ENCODE peak calls at places on chromosomes 16 and 17, in ten cellular contexts. One of them, this sample, is unnamed.

GRCh38 chr16:11160676-11161115 is 95.3 kb downstream of the SOCS1 start:
- DNase-seq in esophagus squamous epithelium: no peak
- DNase-seq in thoracic aorta: no peak
- DNase-seq in heart right ventricle: no peak
- DNase-seq in GM12865: no peak
- DNase-seq in transverse colon: no peak
- DNase-seq in OCI-LY7: no peak
- DNase-seq in left ventricle myocardium inferior: no peak
- DNase-seq in lower lobe of right lung: no peak
- DNase-seq in brain microvascular endothelial cell: no peak
- DNase-seq in this sample: no peak

GRCh38 chr17:75010683-75011406 is 1.6 kb upstream of the MRPL58 start:
- DNase-seq in esophagus squamous epithelium: no peak
- DNase-seq in transverse colon: peak
- DNase-seq in OCI-LY7: no peak
- DNase-seq in GM12865: no peak
- DNase-seq in heart right ventricle: peak
- DNase-seq in left ventricle myocardium inferior: peak
- DNase-seq in brain microvascular endothelial cell: no peak
- DNase-seq in lower lobe of right lung: no peak
- DNase-seq in thoracic aorta: no peak
- DNase-seq in this sample: peak

GRCh38 chr17:39563476-39563875 is 44.2 kb downstream of the NEUROD2 start:
- DNase-seq in OCI-LY7: no peak
- DNase-seq in left ventricle myocardium inferior: no peak
- DNase-seq in lower lobe of right lung: no peak
- DNase-seq in heart right ventricle: no peak
- DNase-seq in thoracic aorta: no peak
- DNase-seq in GM12865: no peak
- DNase-seq in esophagus squamous epithelium: no peak
- DNase-seq in transverse colon: no peak
- DNase-seq in brain microvascular endothelial cell: no peak
- DNase-seq in this sample: no peak

GRCh38 chr16:10576390-10577304 is 3.8 kb downstream of the EMP2 start:
- DNase-seq in left ventricle myocardium inferior: no peak
- DNase-seq in GM12865: no peak
- DNase-seq in heart right ventricle: no peak
- DNase-seq in lower lobe of right lung: no peak
- DNase-seq in esophagus squamous epithelium: no peak
- DNase-seq in transverse colon: no peak
- DNase-seq in thoracic aorta: no peak
- DNase-seq in OCI-LY7: no peak
- DNase-seq in brain microvascular endothelial cell: peak
- DNase-seq in this sample: no peak

GRCh38 chr16:11129378-11129781 is 126.6 kb downstream of the SOCS1 start:
- DNase-seq in esophagus squamous epithelium: no peak
- DNase-seq in lower lobe of right lung: no peak
- DNase-seq in thoracic aorta: no peak
- DNase-seq in left ventricle myocardium inferior: no peak
- DNase-seq in OCI-LY7: no peak
- DNase-seq in heart right ventricle: no peak
- DNase-seq in transverse colon: no peak
- DNase-seq in GM12865: no peak
- DNase-seq in brain microvascular endothelial cell: no peak
- DNase-seq in this sample: no peak

GRCh38 chr16:48125888-48126287 is 29.9 kb downstream of the ABCC12 start:
- DNase-seq in transverse colon: no peak
- DNase-seq in lower lobe of right lung: no peak
- DNase-seq in brain microvascular endothelial cell: no peak
- DNase-seq in thoracic aorta: no peak
- DNase-seq in GM12865: no peak
- DNase-seq in heart right ventricle: peak
- DNase-seq in left ventricle myocardium inferior: no peak
- DNase-seq in OCI-LY7: no peak
- DNase-seq in esophagus squamous epithelium: no peak
- DNase-seq in this sample: no peak

GRCh38 chr17:4947411-4948165 is 742 bp downstream of the PFN1 start:
- DNase-seq in esophagus squamous epithelium: no peak
- DNase-seq in heart right ventricle: peak
- DNase-seq in brain microvascular endothelial cell: peak
- DNase-seq in thoracic aorta: no peak
- DNase-seq in transverse colon: peak
- DNase-seq in left ventricle myocardium inferior: peak
- DNase-seq in GM12865: peak
- DNase-seq in OCI-LY7: peak
- DNase-seq in lower lobe of right lung: peak
- DNase-seq in this sample: peak

GRCh38 chr17:43134774-43135453 is 9.8 kb upstream of the BRCA1 start:
- DNase-seq in GM12865: no peak
- DNase-seq in esophagus squamous epithelium: no peak
- DNase-seq in brain microvascular endothelial cell: no peak
- DNase-seq in transverse colon: no peak
- DNase-seq in lower lobe of right lung: no peak
- DNase-seq in thoracic aorta: no peak
- DNase-seq in heart right ventricle: no peak
- DNase-seq in left ventricle myocardium inferior: no peak
- DNase-seq in OCI-LY7: no peak
- DNase-seq in this sample: no peak

GRCh38 chr17:44651228-44651627 is 5.0 kb upstream of the MEIOC start:
- DNase-seq in brain microvascular endothelial cell: no peak
- DNase-seq in OCI-LY7: no peak
- DNase-seq in heart right ventricle: no peak
- DNase-seq in esophagus squamous epithelium: no peak
- DNase-seq in lower lobe of right lung: no peak
- DNase-seq in left ventricle myocardium inferior: no peak
- DNase-seq in transverse colon: no peak
- DNase-seq in GM12865: no peak
- DNase-seq in thoracic aorta: no peak
- DNase-seq in this sample: no peak

GRCh38 chr17:31677036-31677435 is 182.0 kb downstream of the COPRS start:
- DNase-seq in esophagus squamous epithelium: no peak
- DNase-seq in GM12865: no peak
- DNase-seq in thoracic aorta: no peak
- DNase-seq in brain microvascular endothelial cell: no peak
- DNase-seq in OCI-LY7: no peak
- DNase-seq in transverse colon: no peak
- DNase-seq in left ventricle myocardium inferior: no peak
- DNase-seq in lower lobe of right lung: no peak
- DNase-seq in heart right ventricle: no peak
- DNase-seq in this sample: no peak

GRCh38 chr17:76737082-76737675 is at the start of gene SRSF2:
- DNase-seq in heart right ventricle: peak
- DNase-seq in GM12865: peak
- DNase-seq in lower lobe of right lung: peak
- DNase-seq in esophagus squamous epithelium: peak
- DNase-seq in OCI-LY7: peak
- DNase-seq in brain microvascular endothelial cell: peak
- DNase-seq in thoracic aorta: peak
- DNase-seq in transverse colon: peak
- DNase-seq in left ventricle myocardium inferior: peak
- DNase-seq in this sample: peak

GRCh38 chr17:76737676-76738467 is at the start of gene MFSD11:
- DNase-seq in esophagus squamous epithelium: no peak
- DNase-seq in thoracic aorta: peak
- DNase-seq in transverse colon: peak
- DNase-seq in GM12865: peak
- DNase-seq in OCI-LY7: peak
- DNase-seq in lower lobe of right lung: peak
- DNase-seq in heart right ventricle: peak
- DNase-seq in left ventricle myocardium inferior: peak
- DNase-seq in brain microvascular endothelial cell: peak
- DNase-seq in this sample: peak

GRCh38 chr17:76735006-76735405 is 2.1 kb downstream of the SRSF2 start:
- DNase-seq in left ventricle myocardium inferior: no peak
- DNase-seq in GM12865: peak
- DNase-seq in brain microvascular endothelial cell: no peak
- DNase-seq in esophagus squamous epithelium: no peak
- DNase-seq in thoracic aorta: no peak
- DNase-seq in OCI-LY7: peak
- DNase-seq in lower lobe of right lung: no peak
- DNase-seq in heart right ventricle: no peak
- DNase-seq in transverse colon: no peak
- DNase-seq in this sample: no peak

GRCh38 chr17:76735586-76736348 is 1.4 kb downstream of the SRSF2 start:
- DNase-seq in transverse colon: no peak
- DNase-seq in left ventricle myocardium inferior: no peak
- DNase-seq in esophagus squamous epithelium: no peak
- DNase-seq in heart right ventricle: no peak
- DNase-seq in lower lobe of right lung: no peak
- DNase-seq in GM12865: no peak
- DNase-seq in OCI-LY7: peak
- DNase-seq in thoracic aorta: no peak
- DNase-seq in brain microvascular endothelial cell: no peak
- DNase-seq in this sample: no peak

GRCh38 chr17:76736349-76737081 is 616 bp downstream of the SRSF2 start:
- DNase-seq in esophagus squamous epithelium: no peak
- DNase-seq in transverse colon: peak
- DNase-seq in OCI-LY7: peak
- DNase-seq in left ventricle myocardium inferior: peak
- DNase-seq in brain microvascular endothelial cell: peak
- DNase-seq in thoracic aorta: no peak
- DNase-seq in heart right ventricle: peak
- DNase-seq in lower lobe of right lung: peak
- DNase-seq in GM12865: peak
- DNase-seq in this sample: peak
- TF ChIP-seq CTCF in esophagus squamous epithelium: no peak
- TF ChIP-seq CTCF in transverse colon: peak
- TF ChIP-seq CTCF in OCI-LY7: no peak
- TF ChIP-seq CTCF in left ventricle myocardium inferior: peak
- TF ChIP-seq CTCF in brain microvascular endothelial cell: peak
- TF ChIP-seq CTCF in thoracic aorta: peak
- TF ChIP-seq CTCF in heart right ventricle: peak
- TF ChIP-seq CTCF in lower lobe of right lung: peak
- TF ChIP-seq CTCF in GM12865: no peak
- TF ChIP-seq CTCF in this sample: no peak

GRCh38 chr16:719815-720506 is 985 bp upstream of the ANTKMT start:
- DNase-seq in GM12865: no peak
- DNase-seq in OCI-LY7: peak
- DNase-seq in heart right ventricle: no peak
- DNase-seq in esophagus squamous epithelium: no peak
- DNase-seq in left ventricle myocardium inferior: no peak
- DNase-seq in brain microvascular endothelial cell: no peak
- DNase-seq in transverse colon: peak
- DNase-seq in thoracic aorta: no peak
- DNase-seq in lower lobe of right lung: no peak
- DNase-seq in this sample: no peak

GRCh38 chr16:721765-722481 is 977 bp downstream of the ANTKMT start:
- DNase-seq in thoracic aorta: no peak
- DNase-seq in OCI-LY7: no peak
- DNase-seq in esophagus squamous epithelium: no peak
- DNase-seq in brain microvascular endothelial cell: no peak
- DNase-seq in GM12865: no peak
- DNase-seq in transverse colon: no peak
- DNase-seq in lower lobe of right lung: no peak
- DNase-seq in heart right ventricle: no peak
- DNase-seq in left ventricle myocardium inferior: no peak
- DNase-seq in this sample: no peak

GRCh38 chr16:720507-720989 is 398 bp upstream of the ANTKMT start:
- DNase-seq in lower lobe of right lung: no peak
- DNase-seq in GM12865: peak
- DNase-seq in esophagus squamous epithelium: no peak
- DNase-seq in thoracic aorta: no peak
- DNase-seq in OCI-LY7: no peak
- DNase-seq in left ventricle myocardium inferior: peak
- DNase-seq in brain microvascular endothelial cell: peak
- DNase-seq in transverse colon: peak
- DNase-seq in heart right ventricle: peak
- DNase-seq in this sample: no peak

GRCh38 chr16:722835-723633 is 2.1 kb downstream of the ANTKMT start:
- DNase-seq in GM12865: no peak
- DNase-seq in esophagus squamous epithelium: no peak
- DNase-seq in heart right ventricle: no peak
- DNase-seq in transverse colon: no peak
- DNase-seq in thoracic aorta: no peak
- DNase-seq in left ventricle myocardium inferior: no peak
- DNase-seq in brain microvascular endothelial cell: no peak
- DNase-seq in lower lobe of right lung: no peak
- DNase-seq in OCI-LY7: no peak
- DNase-seq in this sample: no peak

DNA sequence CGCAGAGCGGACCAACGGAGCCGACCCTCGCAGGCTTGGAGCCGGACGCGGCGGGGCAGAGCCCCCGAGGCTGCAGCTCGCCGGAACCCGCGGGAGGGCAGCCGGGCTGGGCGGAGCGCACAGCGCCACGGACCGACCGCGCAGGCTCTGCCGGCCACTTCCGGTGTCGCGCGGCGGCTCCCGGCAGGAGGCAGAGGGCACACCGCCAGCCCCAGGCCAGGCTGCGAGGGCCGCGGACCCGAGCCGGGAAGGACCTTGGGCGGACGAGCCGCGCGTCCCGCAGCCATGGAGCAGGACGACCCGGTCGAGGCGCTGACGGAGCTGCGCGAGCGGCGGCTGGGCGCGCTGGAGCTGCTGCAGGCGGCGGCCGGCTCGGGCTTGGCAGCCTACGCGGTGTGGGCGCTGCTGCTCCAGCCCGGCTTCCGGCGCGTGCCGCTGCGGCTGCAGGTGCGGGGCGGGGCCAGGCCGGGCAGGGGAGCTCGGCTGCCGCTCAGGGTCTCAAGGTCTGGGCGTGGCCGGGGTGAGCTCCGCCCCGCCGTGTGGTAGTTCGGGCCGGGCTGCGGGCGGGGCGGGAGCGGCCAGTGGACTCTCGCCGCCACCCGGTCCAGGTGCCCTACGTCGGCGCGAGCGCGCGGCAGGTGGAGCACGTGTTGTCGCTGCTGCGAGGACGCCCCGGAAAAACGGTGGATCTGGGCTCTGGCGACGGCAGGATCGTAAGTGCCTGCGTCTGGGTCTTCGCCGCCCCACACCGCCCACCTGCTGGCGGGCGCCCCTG is at the start of gene ANTKMT:
- DNase-seq in heart right ventricle: peak
- DNase-seq in brain microvascular endothelial cell: peak
- DNase-seq in left ventricle myocardium inferior: peak
- DNase-seq in transverse colon: peak
- DNase-seq in esophagus squamous epithelium: no peak
- DNase-seq in thoracic aorta: no peak
- DNase-seq in lower lobe of right lung: peak
- DNase-seq in GM12865: peak
- DNase-seq in OCI-LY7: peak
- DNase-seq in this sample: peak
- TF ChIP-seq CTCF in heart right ventricle: no peak
- TF ChIP-seq CTCF in brain microvascular endothelial cell: no peak
- TF ChIP-seq CTCF in left ventricle myocardium inferior: no peak
- TF ChIP-seq CTCF in transverse colon: no peak
- TF ChIP-seq CTCF in esophagus squamous epithelium: peak
- TF ChIP-seq CTCF in thoracic aorta: no peak
- TF ChIP-seq CTCF in lower lobe of right lung: peak
- TF ChIP-seq CTCF in GM12865: no peak
- TF ChIP-seq CTCF in OCI-LY7: no peak
- TF ChIP-seq CTCF in this sample: peak

GRCh38 chr16:13968835-13969234 is 48.9 kb downstream of the ERCC4 start:
- DNase-seq in brain microvascular endothelial cell: no peak
- DNase-seq in OCI-LY7: no peak
- DNase-seq in thoracic aorta: no peak
- DNase-seq in transverse colon: no peak
- DNase-seq in esophagus squamous epithelium: no peak
- DNase-seq in lower lobe of right lung: no peak
- DNase-seq in left ventricle myocardium inferior: no peak
- DNase-seq in heart right ventricle: no peak
- DNase-seq in GM12865: no peak
- DNase-seq in this sample: no peak
- TF ChIP-seq CTCF in brain microvascular endothelial cell: no peak
- TF ChIP-seq CTCF in OCI-LY7: peak
- TF ChIP-seq CTCF in thoracic aorta: no peak
- TF ChIP-seq CTCF in transverse colon: no peak
- TF ChIP-seq CTCF in esophagus squamous epithelium: no peak
- TF ChIP-seq CTCF in lower lobe of right lung: no peak
- TF ChIP-seq CTCF in left ventricle myocardium inferior: no peak
- TF ChIP-seq CTCF in heart right ventricle: no peak
- TF ChIP-seq CTCF in GM12865: no peak
- TF ChIP-seq CTCF in this sample: no peak

GRCh38 chr17:82963104-82963950 is 116.1 kb upstream of the METRNL start:
- DNase-seq in lower lobe of right lung: peak
- DNase-seq in brain microvascular endothelial cell: peak
- DNase-seq in GM12865: peak
- DNase-seq in esophagus squamous epithelium: no peak
- DNase-seq in thoracic aorta: peak
- DNase-seq in left ventricle myocardium inferior: peak
- DNase-seq in transverse colon: peak
- DNase-seq in OCI-LY7: peak
- DNase-seq in heart right ventricle: peak
- DNase-seq in this sample: peak
- TF ChIP-seq CTCF in lower lobe of right lung: peak
- TF ChIP-seq CTCF in brain microvascular endothelial cell: peak
- TF ChIP-seq CTCF in GM12865: peak
- TF ChIP-seq CTCF in esophagus squamous epithelium: peak
- TF ChIP-seq CTCF in thoracic aorta: peak
- TF ChIP-seq CTCF in left ventricle myocardium inferior: peak
- TF ChIP-seq CTCF in transverse colon: peak
- TF ChIP-seq CTCF in OCI-LY7: peak
- TF ChIP-seq CTCF in heart right ventricle: peak
- TF ChIP-seq CTCF in this sample: peak